ENCODE peak calls at places on chromosomes 16 and 17, in eight cellular contexts. E, B, Q, J, D, O, V and S are unnamed samples.

GRCh38 chr16:721765-722481 is 977 bp downstream of the ANTKMT start:
- DNase-seq in E (no peak), B (no peak), Q (no peak), J (no peak), D (no peak), O (no peak), V (no peak), S (no peak)

GRCh38 chr16:88597856-88598491 is 27.8 kb downstream of the ZC3H18 start:
- DNase-seq in E (peak; percentile 58), B (no peak), Q (no peak), J (no peak), D (no peak), O (no peak), V (no peak), S (no peak)

GRCh38 chr17:284676-285355 is 67.8 kb downstream of the RPH3AL start:
- DNase-seq in E (no peak), B (no peak), Q (no peak), J (no peak), D (no peak), O (no peak), V (no peak), S (no peak)

GRCh38 chr17:17021194-17021863 is 20.9 kb upstream of the MPRIP start:
- DNase-seq in E (no peak), B (no peak), Q (peak; percentile 85), J (no peak), D (peak; percentile 86), O (peak; percentile 82), V (no peak), S (peak; percentile 87)

GRCh38 chr16:86669285-86669805 is 91.0 kb downstream of the FOXL1 start:
- DNase-seq in E (no peak), B (no peak), Q (no peak), J (no peak), D (no peak), O (no peak), V (no peak), S (no peak)

GRCh38 chr16:74987027-74987681 is 2.2 kb upstream of the WDR59 start:
- DNase-seq in E (no peak), B (no peak), Q (no peak), J (no peak), D (no peak), O (no peak), V (no peak), S (no peak)

GRCh38 chr17:76968707-76969597 is 100.7 kb downstream of the MGAT5B start:
- DNase-seq in E (peak; percentile 94), B (no peak), Q (peak; percentile 32), J (no peak), D (peak; percentile 56), O (peak; percentile 98), V (peak; percentile 90), S (peak; percentile 86)

GRCh38 chr16:27215660-27216059 is 12.3 kb downstream of the KDM8 start:
- DNase-seq in E (no peak), B (no peak), Q (no peak), J (no peak), D (no peak), O (no peak), V (no peak), S (no peak)

GRCh38 chr16:88893127-88893968 is 26.9 kb upstream of the PABPN1L start:
- DNase-seq in E (no peak), B (no peak), Q (no peak), J (no peak), D (no peak), O (no peak), V (no peak), S (no peak)

GRCh38 chr16:30977502-30977901 is 7.5 kb upstream of the HSD3B7 start:
- DNase-seq in E (no peak), B (no peak), Q (no peak), J (no peak), D (no peak), O (peak; percentile 50), V (peak; percentile 47), S (peak; percentile 58)
- TF ChIP-seq CTCF in E (peak; percentile 26), B (no peak), Q (peak; percentile 21), J (no peak), D (no peak), O (peak; percentile 61), V (peak; percentile 53), S (peak; percentile 57)

GRCh38 chr17:35972535-35972934 is 8.8 kb downstream of the CCL16 start:
- DNase-seq in E (no peak), B (no peak), Q (no peak), J (no peak), D (no peak), O (no peak), V (no peak), S (no peak)
- H3K4me1 ChIP-seq in E (peaks cover 15% of the 10 kb centered on the region), B (peaks cover 8% of the 10 kb centered on the region), Q (peaks cover 54% of the 10 kb centered on the region), J (no peaks in the 10 kb centered on the region), D (no peaks in the 10 kb centered on the region), O (no peaks in the 10 kb centered on the region), V (no peaks in the 10 kb centered on the region), S (no peaks in the 10 kb centered on the region)

DNA sequence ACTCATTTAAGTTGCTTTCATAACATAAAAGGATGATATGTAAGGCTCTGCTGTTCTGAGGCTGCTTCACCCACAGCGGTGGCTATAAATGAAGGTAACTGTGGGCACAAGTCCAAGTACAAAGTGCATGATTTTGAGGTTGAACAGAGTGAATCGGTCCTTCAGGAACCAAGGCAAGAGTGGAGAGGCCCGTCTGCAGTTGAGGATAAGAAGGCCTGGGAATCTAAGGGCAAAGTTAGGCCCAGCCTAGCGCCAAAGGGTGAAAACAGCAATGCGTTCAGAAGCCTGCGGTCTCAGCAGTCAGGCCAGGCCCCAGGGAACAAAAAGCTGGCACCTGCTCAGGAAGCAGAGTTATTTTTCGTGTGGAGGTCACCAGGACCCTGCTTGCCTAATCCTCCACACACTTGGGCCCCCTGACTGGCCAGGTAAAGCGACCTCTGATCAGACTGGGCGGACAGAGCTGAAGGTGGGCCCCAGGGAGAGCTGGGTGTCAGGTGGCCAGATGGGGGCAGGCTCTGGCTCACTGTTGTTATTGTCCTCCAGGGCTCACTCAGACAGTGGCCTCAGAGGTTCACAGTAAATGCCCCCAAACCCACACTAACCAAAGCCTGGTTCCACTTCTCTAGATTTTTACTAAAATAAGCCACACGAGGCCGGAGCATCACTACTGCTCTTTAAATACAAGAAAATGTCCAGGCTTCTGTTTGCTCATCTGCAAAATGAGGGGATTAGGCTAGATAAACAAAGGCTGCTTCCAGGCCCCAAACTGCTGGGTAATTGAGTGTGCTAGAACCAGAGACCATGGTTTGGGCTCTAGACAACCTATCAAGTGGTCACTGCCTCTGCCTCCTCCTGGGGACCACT is 46.4 kb downstream of the TEX2 start:
- DNase-seq in E (no peak), B (no peak), Q (peak; percentile 75), J (peak; percentile 52), D (peak; percentile 33), O (peak; percentile 36), V (peak; percentile 40), S (no peak)
- TF ChIP-seq CTCF in E (no peak), B (no peak), Q (peak; percentile 30), J (no peak), D (no peak), O (peak; percentile 29), V (peak; percentile 32), S (no peak)

DNA sequence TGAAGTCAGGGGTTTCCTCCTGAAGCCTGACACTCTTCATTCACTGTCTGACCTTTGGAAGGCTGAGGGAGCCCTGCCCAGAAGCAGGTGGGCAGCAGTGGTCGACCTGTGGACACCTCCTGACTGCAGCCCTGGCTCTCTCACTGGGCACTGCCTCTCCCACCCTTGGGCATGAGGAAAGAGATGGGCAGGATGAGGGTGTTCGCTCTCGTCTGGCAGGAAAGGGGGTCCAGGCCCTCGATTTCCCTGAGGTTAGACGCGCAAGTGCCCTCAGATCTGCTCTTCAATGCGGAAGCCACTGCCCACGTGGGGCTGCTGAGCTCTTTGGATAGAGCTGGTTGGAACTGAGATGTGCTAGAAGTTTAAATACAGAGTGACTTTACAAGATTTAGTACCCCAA is 171.9 kb downstream of the AHSP start:
- DNase-seq in E (no peak), B (no peak), Q (no peak), J (no peak), D (no peak), O (no peak), V (no peak), S (no peak)
- H3K4me1 ChIP-seq in E (no peaks in the 10 kb centered on the region), B (peaks cover 7% of the 10 kb centered on the region), Q (peaks cover 6% of the 10 kb centered on the region), J (no peaks in the 10 kb centered on the region), D (no peaks in the 10 kb centered on the region), O (peaks cover 5% of the 10 kb centered on the region), V (no peaks in the 10 kb centered on the region), S (no peaks in the 10 kb centered on the region)

GRCh38 chr17:75031972-75032895 is 14.5 kb downstream of the ATP5PD start:
- DNase-seq in E (no peak), B (peak; percentile 20), Q (peak; percentile 60), J (peak; percentile 76), D (peak; percentile 80), O (peak; percentile 40), V (peak; percentile 85), S (peak; percentile 87)

GRCh38 chr17:75036643-75037268 is 10.0 kb downstream of the ATP5PD start:
- DNase-seq in E (no peak), B (peak; percentile 18), Q (no peak), J (peak; percentile 68), D (peak; percentile 84), O (no peak), V (peak; percentile 34), S (peak; percentile 83)

GRCh38 chr17:75032896-75033294 is 13.9 kb downstream of the ATP5PD start:
- DNase-seq in E (no peak), B (no peak), Q (no peak), J (peak; percentile 42), D (peak; percentile 43), O (no peak), V (peak; percentile 23), S (peak; percentile 55)

GRCh38 chr17:75033346-75034235 is 13.2 kb downstream of the ATP5PD start:
- DNase-seq in E (peak; percentile 75), B (no peak), Q (peak; percentile 99), J (peak; percentile 98), D (peak; percentile 96), O (peak; percentile 95), V (peak; percentile 93), S (peak; percentile 98)

DNA sequence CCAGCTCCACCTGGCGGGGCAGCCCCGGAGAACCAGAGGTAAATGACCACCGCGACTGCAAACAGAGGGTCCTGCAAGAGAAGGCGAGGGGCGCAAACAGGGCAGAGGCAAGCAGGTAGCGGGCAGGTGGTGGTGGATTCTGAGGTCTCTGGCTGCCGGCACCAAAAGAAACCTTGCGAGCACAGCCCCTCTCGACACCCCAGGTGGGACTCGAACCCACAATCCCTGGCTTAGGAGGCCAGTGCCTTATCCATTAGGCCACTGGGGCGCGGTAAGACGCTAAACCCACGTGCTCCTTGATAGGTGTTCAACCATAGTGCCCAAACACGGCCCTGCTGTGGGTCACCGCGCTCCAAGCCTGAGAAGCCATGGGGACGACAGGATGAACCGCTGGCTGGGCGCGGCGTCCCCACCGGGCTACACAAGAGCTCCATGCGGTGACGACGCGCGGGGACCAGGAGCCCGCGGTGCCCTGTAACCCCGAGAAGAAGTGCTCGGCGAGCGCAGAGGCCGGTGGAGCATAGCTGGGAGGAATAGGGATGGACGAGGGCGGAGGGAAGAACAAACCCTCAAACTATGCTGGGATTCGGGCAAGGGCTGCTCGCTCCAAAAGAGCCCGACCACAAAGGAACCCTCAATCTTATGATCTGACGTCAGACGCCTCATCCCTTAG is 12.4 kb downstream of the ATP5PD start:
- DNase-seq in E (peak; percentile 89), B (no peak), Q (peak; percentile 96), J (peak; percentile 94), D (peak; percentile 93), O (peak; percentile 94), V (peak; percentile 92), S (peak; percentile 96)
- TF ChIP-seq CTCF in E (peak; percentile 14), B (no peak), Q (peak; percentile 17), J (peak; percentile 37), D (no peak), O (peak; percentile 27), V (peak; percentile 16), S (peak; percentile 23)